ENCODE peak calls at places on chromosomes 7 and 10, in eight cellular contexts. Q is PC-3, Z is GM23248, W is MM.1S, I is HCT116, P is GM23338, A is SK-N-SH, L is hepatocyte. C is an unnamed sample.
A peak's percentile ranks its signal among the peaks of the same experiment; 100 is the strongest.

GRCh38 chr10:24324651-24325050 is 115.7 kb downstream of the KIAA1217 start:
- DNase-seq in Q (no peak), Z (no peak), W (no peak), I (no peak), P (no peak), A (no peak), L (no peak), C (no peak)

GRCh38 chr10:98316661-98317060 is 48.7 kb upstream of the LOXL4 start:
- DNase-seq in Q (peak; percentile 49), Z (peak; percentile 87), W (no peak), I (no peak), P (no peak), A (no peak), L (no peak), C (no peak)

GRCh38 chr10:22598488-22598887 is 115.9 kb downstream of the PIP4K2A start:
- DNase-seq in Q (no peak), Z (no peak), W (no peak), I (no peak), P (no peak), A (peak; percentile 45), L (no peak), C (no peak)

GRCh38 chr10:99534939-99535763 is 2.4 kb downstream of the NKX2-3 start:
- DNase-seq in Q (peak; percentile 52), Z (peak; percentile 51), W (no peak), I (no peak), P (peak; percentile 60), A (peak; percentile 66), L (peak; percentile 71), C (no peak)

GRCh38 chr10:77511498-77512218 is 126.0 kb downstream of the KCNMA1 start:
- DNase-seq in Q (peak; percentile 47), Z (no peak), W (no peak), I (no peak), P (peak; percentile 52), A (no peak), L (no peak), C (no peak)

GRCh38 chr10:130570119-130570518 is 433.9 kb downstream of the GLRX3 start:
- DNase-seq in Q (no peak), Z (no peak), W (no peak), I (no peak), P (no peak), A (no peak), L (no peak), C (no peak)

GRCh38 chr10:50409965-50410811 is 158.9 kb upstream of the ASAH2 start:
- DNase-seq in Q (peak; percentile 73), Z (peak; percentile 56), W (no peak), I (no peak), P (peak; percentile 31), A (no peak), L (no peak), C (no peak)

GRCh38 chr7:4681218-4681851 is 760 bp upstream of the FOXK1 start:
- DNase-seq in Q (no peak), Z (no peak), W (peak; percentile 7), I (no peak), P (no peak), A (no peak), L (no peak), C (peak; percentile 6)

GRCh38 chr7:157709531-157710251 is 372.9 kb downstream of the DNAJB6 start:
- DNase-seq in Q (no peak), Z (no peak), W (no peak), I (no peak), P (no peak), A (no peak), L (no peak), C (no peak)

GRCh38 chr10:97765201-97765600 is 6.6 kb downstream of the SFRP5 start:
- DNase-seq in Q (no peak), Z (no peak), W (no peak), I (no peak), P (no peak), A (no peak), L (no peak), C (peak; percentile 48)

GRCh38 chr10:110783509-110784103 is 88.1 kb upstream of the PDCD4 start:
- DNase-seq in Q (no peak), Z (peak; percentile 52), W (no peak), I (no peak), P (no peak), A (no peak), L (no peak), C (no peak)

GRCh38 chr7:141145630-141145982 is 71.7 kb downstream of the TMEM178B start:
- DNase-seq in Q (no peak), Z (no peak), W (no peak), I (no peak), P (no peak), A (peak; percentile 75), L (no peak), C (no peak)

GRCh38 chr7:137026176-137026500 is 157.7 kb downstream of the CHRM2 start:
- DNase-seq in Q (no peak), Z (no peak), W (no peak), I (no peak), P (no peak), A (no peak), L (no peak), C (no peak)
- H3K9me2 ChIP-seq in Q (no peaks in the 10 kb centered on the region), Z (peaks cover 3% of the 10 kb centered on the region), W (no peaks in the 10 kb centered on the region), I (no peaks in the 10 kb centered on the region), P (peaks cover 5% of the 10 kb centered on the region), A (no peaks in the 10 kb centered on the region), L (no peaks in the 10 kb centered on the region), C (no peaks in the 10 kb centered on the region)

GRCh38 chr10:132394936-132395703 is 1.9 kb upstream of the PWWP2B start:
- DNase-seq in Q (no peak), Z (no peak), W (no peak), I (no peak), P (no peak), A (no peak), L (no peak), C (no peak)
- TF ChIP-seq EZH2phosphoT487 in Q (no peak), Z (no peak), W (no peak), I (no peak), P (no peak), A (no peak), L (no peak), C (no peak)

GRCh38 chr7:137951700-137952099 is 50.2 kb downstream of the CREB3L2 start:
- DNase-seq in Q (no peak), Z (no peak), W (no peak), I (no peak), P (no peak), A (no peak), L (no peak), C (no peak)
- H3K9me2 ChIP-seq in Q (no peaks in the 10 kb centered on the region), Z (no peaks in the 10 kb centered on the region), W (no peaks in the 10 kb centered on the region), I (no peaks in the 10 kb centered on the region), P (peaks cover 8% of the 10 kb centered on the region), A (no peaks in the 10 kb centered on the region), L (no peaks in the 10 kb centered on the region), C (no peaks in the 10 kb centered on the region)

DNA sequence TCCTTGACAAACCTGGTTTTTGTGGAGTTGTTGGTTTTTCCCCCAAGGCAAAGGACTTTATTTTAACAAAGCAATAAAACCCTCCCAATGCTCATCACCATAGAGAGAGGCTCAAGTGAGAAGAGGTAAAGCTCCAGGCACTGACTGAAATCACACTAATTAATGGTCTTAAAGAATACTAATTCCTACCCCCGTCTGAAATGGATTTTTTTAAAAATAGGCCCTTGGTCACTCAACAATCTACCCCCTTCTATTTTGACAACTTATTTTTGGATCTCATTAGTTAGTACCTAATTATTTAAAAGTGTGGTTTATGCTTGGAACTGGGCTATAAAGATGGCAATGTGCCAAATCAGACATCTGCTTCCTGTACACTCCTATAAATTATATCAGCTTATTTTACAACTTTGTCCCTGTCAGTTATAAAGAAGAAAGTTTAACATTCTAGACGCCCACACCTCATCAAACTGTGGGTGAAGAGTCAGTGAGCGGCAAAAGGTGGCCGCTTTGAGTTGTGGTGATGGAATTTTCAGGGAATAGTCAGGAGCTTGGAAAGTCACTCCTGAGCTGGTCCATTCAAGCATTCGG is 10.6 kb downstream of the GLI3 start:
- DNase-seq in Q (no peak), Z (no peak), W (no peak), I (no peak), P (no peak), A (no peak), L (no peak), C (no peak)
- TF ChIP-seq EZH2phosphoT487 in Q (no peak), Z (no peak), W (no peak), I (no peak), P (no peak), A (no peak), L (no peak), C (no peak)

GRCh38 chr10:102268333-102268999 is 23.1 kb downstream of the GBF1 start:
- DNase-seq in Q (no peak), Z (peak; percentile 68), W (no peak), I (no peak), P (no peak), A (no peak), L (no peak), C (no peak)
- H3K9me2 ChIP-seq in Q (no peaks in the 10 kb centered on the region), Z (no peaks in the 10 kb centered on the region), W (no peaks in the 10 kb centered on the region), I (no peaks in the 10 kb centered on the region), P (no peaks in the 10 kb centered on the region), A (no peaks in the 10 kb centered on the region), L (no peaks in the 10 kb centered on the region), C (no peaks in the 10 kb centered on the region)

DNA sequence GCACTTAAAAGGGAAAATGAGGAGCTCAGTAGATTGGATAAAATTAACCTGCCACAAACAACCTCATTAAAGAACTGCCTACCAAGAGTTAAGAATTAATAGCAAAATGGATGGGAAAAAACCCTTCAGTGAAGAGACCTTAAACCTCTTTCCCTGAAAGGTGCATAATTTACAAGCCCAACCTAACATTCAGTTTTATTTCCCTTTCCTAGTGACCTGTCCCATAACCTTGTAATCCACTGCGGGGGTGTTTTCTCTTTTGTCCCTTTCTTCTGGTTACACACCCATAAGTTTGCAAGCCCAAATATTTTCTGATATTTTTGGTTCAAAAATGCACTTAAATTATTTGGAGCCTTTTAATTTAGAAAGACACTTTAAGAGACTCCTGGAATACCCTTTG is 21.9 kb downstream of the SKIDA1 start:
- DNase-seq in Q (no peak), Z (no peak), W (no peak), I (no peak), P (no peak), A (no peak), L (no peak), C (no peak)
- TF ChIP-seq EZH2phosphoT487 in Q (no peak), Z (no peak), W (no peak), I (no peak), P (no peak), A (no peak), L (no peak), C (no peak)